ENCODE peak calls at places on chromosomes 1 and 21, in five cellular contexts. Q, K, D, G and Y are unnamed samples.
A peak's percentile ranks its signal among the peaks of the same experiment; 100 is the strongest.

GRCh38 chr1:10031461-10031860 is 1.3 kb upstream of the UBE4B start:
- DNase-seq in Q (no peak), K (no peak), D (no peak), G (no peak), Y (no peak)

GRCh38 chr1:206685256-206685748 is 597 bp downstream of the MAPKAPK2 start:
- DNase-seq in Q (peak; percentile 66), K (peak; percentile 49), D (no peak), G (peak; percentile 81), Y (peak; percentile 56)

GRCh38 chr1:111369645-111370044 is 57.9 kb downstream of the OVGP1 start:
- DNase-seq in Q (no peak), K (no peak), D (no peak), G (no peak), Y (no peak)

GRCh38 chr1:204151562-204152309 is at the start of gene ETNK2:
- DNase-seq in Q (peak; percentile 20), K (peak; percentile 59), D (peak; percentile 38), G (peak; percentile 91), Y (peak; percentile 73)

GRCh38 chr21:27693376-27693775 is 726.5 kb upstream of the ADAMTS5 start:
- DNase-seq in Q (peak; percentile 76), K (no peak), D (no peak), G (no peak), Y (no peak)

GRCh38 chr1:244394851-244395765 is 56.6 kb downstream of the ADSS2 start:
- DNase-seq in Q (no peak), K (no peak), D (no peak), G (no peak), Y (no peak)

GRCh38 chr1:43531906-43532584 is 1.4 kb downstream of the PTPRF start:
- DNase-seq in Q (no peak), K (no peak), D (peak; percentile 49), G (no peak), Y (peak; percentile 27)

GRCh38 chr1:153125536-153125935 is 12.2 kb upstream of the SPRR2F start:
- DNase-seq in Q (no peak), K (no peak), D (no peak), G (no peak), Y (no peak)

GRCh38 chr1:211324992-211325775 is 1.4 kb upstream of the TRAF5 start:
- DNase-seq in Q (no peak), K (no peak), D (no peak), G (no peak), Y (no peak)

DNA sequence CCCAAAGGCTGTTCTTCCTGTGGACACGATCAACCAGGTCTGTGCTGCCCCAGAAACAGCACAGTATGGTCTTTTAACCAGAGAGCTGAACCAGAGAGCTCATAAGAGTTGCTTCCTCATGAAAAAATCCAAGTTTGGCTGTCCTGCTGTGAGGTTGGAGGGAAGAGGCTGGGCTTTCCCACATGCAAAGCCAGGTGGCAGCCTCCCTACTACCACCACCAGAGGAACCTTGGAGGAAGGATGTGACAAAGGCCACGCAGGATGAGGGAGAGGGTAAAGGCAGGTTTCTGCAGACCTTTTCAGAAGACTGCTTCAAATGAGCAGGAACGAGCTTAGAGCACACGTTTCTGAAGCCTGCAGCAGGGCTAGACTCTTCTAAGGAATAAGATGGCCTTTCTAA is 27.1 kb downstream of the FAM78B start:
- DNase-seq in Q (no peak), K (no peak), D (no peak), G (no peak), Y (no peak)
- TF ChIP-seq CTCF in Q (no peak), K (no peak), D (no peak), G (no peak), Y (no peak)

GRCh38 chr1:67552336-67552759 is 122.1 kb upstream of the SERBP1 start:
- DNase-seq in Q (no peak), K (no peak), D (peak; percentile 71), G (peak; percentile 84), Y (no peak)
- TF ChIP-seq CTCF in Q (no peak), K (no peak), D (no peak), G (no peak), Y (no peak)

DNA sequence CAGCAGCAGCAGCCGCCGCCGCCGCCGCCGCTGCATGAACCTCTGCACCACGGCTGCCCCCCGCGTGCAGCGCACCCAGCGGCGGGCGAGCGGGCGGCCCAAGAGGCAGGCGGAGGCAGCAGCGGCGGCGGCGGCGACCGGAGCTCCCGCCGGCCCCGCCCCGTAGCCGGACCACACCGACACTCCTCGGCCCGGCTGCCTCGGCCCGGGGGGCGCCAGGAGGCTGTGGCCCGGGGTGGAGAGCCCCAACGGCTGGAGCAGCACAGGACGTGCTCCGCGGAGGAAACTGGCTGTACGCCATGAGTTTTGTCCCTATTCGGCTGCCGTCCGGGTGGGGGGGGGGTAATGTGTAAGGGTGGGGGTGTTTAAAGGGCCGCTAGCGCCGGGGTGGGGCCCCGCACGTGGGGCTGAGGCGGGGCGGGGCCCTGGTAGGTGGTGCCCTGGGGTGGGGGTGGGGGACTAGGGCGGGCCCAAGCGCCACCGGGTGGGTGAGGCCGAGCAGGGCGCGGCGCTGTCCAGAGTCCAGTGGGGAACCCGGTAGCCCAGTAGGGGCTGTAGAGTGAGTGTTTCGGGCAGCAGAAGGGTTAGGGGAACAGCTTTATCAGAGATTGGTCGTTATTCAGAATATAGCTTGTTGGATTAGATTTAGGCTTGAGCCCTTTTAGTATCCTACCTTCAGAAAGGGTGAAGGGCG is at the start of gene FAM78B:
- DNase-seq in Q (peak; percentile 55), K (peak; percentile 55), D (peak; percentile 81), G (peak; percentile 88), Y (peak; percentile 82)
- TF ChIP-seq CTCF in Q (no peak), K (no peak), D (no peak), G (no peak), Y (no peak)

DNA sequence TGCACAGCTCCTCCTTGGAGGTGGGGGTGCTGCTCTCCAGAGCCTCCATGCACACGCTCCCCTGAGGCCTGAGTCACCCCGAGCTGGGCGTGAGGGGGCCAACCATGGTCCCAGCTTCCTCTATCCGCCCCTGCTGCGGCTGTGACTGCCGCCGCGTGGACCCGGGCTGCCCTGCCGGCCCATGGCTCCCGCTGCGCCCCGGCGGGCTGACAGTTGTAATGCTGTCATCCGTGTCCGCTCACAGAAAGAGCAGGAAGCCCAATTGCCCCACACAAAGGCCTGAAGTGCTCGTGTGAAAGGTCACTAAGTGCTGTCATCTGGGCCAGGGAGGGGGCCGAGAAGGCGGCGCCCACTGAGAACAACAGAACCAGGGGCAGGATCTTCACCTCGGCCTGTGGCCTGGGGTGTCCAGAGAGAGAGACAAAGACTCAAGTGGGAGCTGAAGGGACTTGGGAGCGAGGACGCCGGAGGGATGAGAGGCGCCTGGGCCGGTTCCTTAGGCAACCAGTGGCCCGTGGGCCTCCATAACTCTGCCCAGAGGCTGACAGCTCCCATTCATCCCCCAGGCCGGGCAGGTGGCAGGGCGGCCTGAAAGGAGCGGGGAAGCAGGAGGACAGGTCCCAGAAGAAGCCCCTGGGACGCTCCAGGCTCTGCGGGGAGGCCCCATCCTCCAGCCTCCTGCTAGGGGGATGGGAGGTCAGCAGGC is 31.5 kb downstream of the OLIG1 start:
- DNase-seq in Q (no peak), K (no peak), D (no peak), G (no peak), Y (no peak)
- TF ChIP-seq CTCF in Q (no peak), K (no peak), D (no peak), G (no peak), Y (no peak)

GRCh38 chr1:202658251-202658650 is 52.0 kb downstream of the SYT2 start:
- DNase-seq in Q (no peak), K (no peak), D (no peak), G (no peak), Y (no peak)

GRCh38 chr1:202659541-202659940 is 50.7 kb downstream of the SYT2 start:
- DNase-seq in Q (no peak), K (no peak), D (no peak), G (no peak), Y (no peak)

GRCh38 chr1:202658766-202659165 is 51.5 kb downstream of the SYT2 start:
- DNase-seq in Q (no peak), K (no peak), D (no peak), G (no peak), Y (no peak)

GRCh38 chr1:202656057-202656456 is 54.2 kb downstream of the SYT2 start:
- DNase-seq in Q (peak; percentile 11), K (no peak), D (no peak), G (no peak), Y (peak; percentile 75)

GRCh38 chr1:202656951-202657646 is 53.2 kb downstream of the SYT2 start:
- DNase-seq in Q (peak; percentile 25), K (no peak), D (no peak), G (no peak), Y (no peak)
- TF ChIP-seq CTCF in Q (peak; percentile 15), K (no peak), D (no peak), G (no peak), Y (peak; percentile 27)

GRCh38 chr1:61389926-61390845 is 307.8 kb downstream of the NFIA start:
- DNase-seq in Q (no peak), K (no peak), D (no peak), G (no peak), Y (no peak)
- TF ChIP-seq CTCF in Q (no peak), K (no peak), D (no peak), G (no peak), Y (no peak)

DNA sequence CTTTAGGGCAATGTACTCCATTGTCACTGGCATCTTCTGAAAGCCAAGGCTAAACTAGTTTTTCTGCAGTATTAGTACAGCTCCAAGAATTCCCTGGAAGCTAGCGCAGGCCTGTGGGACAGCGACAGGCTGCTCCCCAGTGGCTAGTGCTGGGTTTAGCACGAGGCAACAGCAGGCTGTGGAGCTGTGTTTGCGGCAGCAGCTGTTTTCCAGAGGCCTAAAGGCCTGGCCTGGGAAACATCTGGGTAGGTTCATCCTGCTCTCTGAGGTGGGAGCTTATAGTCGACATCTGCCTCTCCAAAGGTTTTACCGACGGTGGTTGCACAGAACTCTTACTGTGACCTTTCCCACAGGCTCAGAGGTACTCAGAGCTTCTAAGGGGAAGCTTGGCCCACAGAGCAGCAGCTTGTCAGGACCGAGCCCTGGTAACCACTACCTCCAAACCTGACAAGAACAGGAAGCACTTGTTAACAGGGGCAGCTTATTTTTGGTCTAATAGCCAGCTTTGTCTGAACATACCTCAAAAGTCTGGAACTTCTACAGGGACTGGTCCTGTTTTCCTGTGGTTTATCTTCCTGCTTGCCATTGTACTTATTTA is 17.2 kb downstream of the CC2D1B start:
- DNase-seq in Q (peak; percentile 24), K (no peak), D (no peak), G (no peak), Y (peak; percentile 68)
- TF ChIP-seq CTCF in Q (peak; percentile 15), K (no peak), D (no peak), G (no peak), Y (no peak)

GRCh38 chr1:167435484-167435883 is 82.8 kb downstream of the CD247 start:
- DNase-seq in Q (no peak), K (no peak), D (peak; percentile 10), G (no peak), Y (no peak)
- TF ChIP-seq CTCF in Q (no peak), K (no peak), D (no peak), G (no peak), Y (no peak)